ENCODE peak calls at places on chromosomes 4 and X, in nine cellular contexts. O is nephron progenitor cell, K is breast epithelium, Q is pancreas, L is choroid plexus epithelial cell, Z is suprapubic skin, S is MM.1S, X is neural crest cell, A is HepG2. N is an unnamed sample.

GRCh38 chrX:118928126-118928525 is 46.3 kb upstream of the LONRF3 start:
- DNase-seq in O (no peak), K (no peak), Q (no peak), L (peak), Z (no peak), S (no peak), X (no peak), A (no peak), N (no peak)

GRCh38 chr4:48008021-48008596 is 8.4 kb downstream of the CNGA1 start:
- DNase-seq in O (no peak), K (no peak), Q (no peak), L (peak), Z (no peak), S (no peak), X (no peak), A (no peak), N (no peak)

GRCh38 chr4:80309301-80310004 is 26.1 kb upstream of the CFAP299 start:
- DNase-seq in O (no peak), K (no peak), Q (no peak), L (peak), Z (no peak), S (no peak), X (no peak), A (no peak), N (no peak)

GRCh38 chr4:14856076-14856926 is 146.0 kb upstream of the CPEB2 start:
- DNase-seq in O (no peak), K (no peak), Q (peak), L (peak), Z (no peak), S (no peak), X (no peak), A (peak), N (peak)

GRCh38 chr4:1356181-1356998 is 9.4 kb downstream of the UVSSA start:
- DNase-seq in O (peak), K (no peak), Q (no peak), L (peak), Z (no peak), S (no peak), X (peak), A (peak), N (peak)

GRCh38 chrX:103367502-103367901 is 8.8 kb upstream of the BEX3 start:
- DNase-seq in O (no peak), K (no peak), Q (no peak), L (peak), Z (no peak), S (no peak), X (no peak), A (no peak), N (no peak)

GRCh38 chrX:21705215-21705614 is 47.1 kb upstream of the KLHL34 start:
- DNase-seq in O (no peak), K (no peak), Q (no peak), L (no peak), Z (no peak), S (no peak), X (no peak), A (peak), N (no peak)

GRCh38 chr4:24730256-24731001 is 64.9 kb upstream of the SOD3 start:
- DNase-seq in O (no peak), K (no peak), Q (no peak), L (peak), Z (peak), S (no peak), X (no peak), A (no peak), N (peak)

GRCh38 chrX:131764224-131764623 is 220.3 kb downstream of the OR13H1 start:
- DNase-seq in O (no peak), K (no peak), Q (no peak), L (no peak), Z (no peak), S (peak), X (no peak), A (no peak), N (no peak)

GRCh38 chr4:157128395-157128794 is 52.4 kb downstream of the GLRB start:
- DNase-seq in O (no peak), K (no peak), Q (no peak), L (peak), Z (no peak), S (peak), X (no peak), A (no peak), N (no peak)

GRCh38 chr4:184147858-184148799 is 69.5 kb downstream of the ENPP6 start:
- DNase-seq in O (no peak), K (no peak), Q (no peak), L (peak), Z (no peak), S (no peak), X (no peak), A (no peak), N (no peak)

GRCh38 chr4:129043523-129043922 is 49.8 kb downstream of the SCLT1 start:
- DNase-seq in O (no peak), K (no peak), Q (no peak), L (peak), Z (no peak), S (no peak), X (no peak), A (peak), N (no peak)

GRCh38 chrX:281166-281999 is at the start of gene PLCXD1:
- DNase-seq in O (peak), K (no peak), Q (peak), L (peak), Z (peak), S (peak), X (peak), A (peak), N (no peak)

GRCh38 chrX:78133561-78133960 is 5.9 kb downstream of the TAF9B start:
- DNase-seq in O (no peak), K (no peak), Q (no peak), L (no peak), Z (no peak), S (no peak), X (no peak), A (no peak), N (no peak)

GRCh38 chr4:79207281-79207680 is 118.6 kb downstream of the NAA11 start:
- DNase-seq in O (no peak), K (no peak), Q (no peak), L (no peak), Z (no peak), S (no peak), X (no peak), A (no peak), N (no peak)

GRCh38 chrX:10011991-10012390 is 44.8 kb downstream of the CLDN34 start:
- DNase-seq in O (no peak), K (no peak), Q (no peak), L (no peak), Z (no peak), S (no peak), X (no peak), A (no peak), N (no peak)

GRCh38 chr4:83358410-83358809 is 23.8 kb upstream of the HPSE start:
- DNase-seq in O (no peak), K (no peak), Q (no peak), L (peak), Z (no peak), S (no peak), X (no peak), A (peak), N (no peak)

GRCh38 chr4:174935607-174936006 is 17.4 kb downstream of the ADAM29 start:
- DNase-seq in O (no peak), K (no peak), Q (no peak), L (no peak), Z (no peak), S (no peak), X (no peak), A (no peak), N (no peak)

GRCh38 chr4:70359115-70359661 is 1.4 kb upstream of the SMR3A start:
- DNase-seq in O (no peak), K (no peak), Q (no peak), L (no peak), Z (no peak), S (no peak), X (no peak), A (no peak), N (no peak)

GRCh38 chr4:132180020-132180427 is 969.1 kb upstream of the PCDH10 start:
- DNase-seq in O (no peak), K (no peak), Q (no peak), L (peak), Z (no peak), S (no peak), X (no peak), A (no peak), N (no peak)

GRCh38 chrX:138856881-138857280 is 145.4 kb upstream of the FGF13 start:
- DNase-seq in O (no peak), K (no peak), Q (no peak), L (no peak), Z (no peak), S (no peak), X (no peak), A (no peak), N (no peak)

GRCh38 chr4:119897260-119897659 is 169.4 kb downstream of the MAD2L1 start:
- DNase-seq in O (no peak), K (no peak), Q (no peak), L (no peak), Z (no peak), S (no peak), X (no peak), A (no peak), N (no peak)

DNA sequence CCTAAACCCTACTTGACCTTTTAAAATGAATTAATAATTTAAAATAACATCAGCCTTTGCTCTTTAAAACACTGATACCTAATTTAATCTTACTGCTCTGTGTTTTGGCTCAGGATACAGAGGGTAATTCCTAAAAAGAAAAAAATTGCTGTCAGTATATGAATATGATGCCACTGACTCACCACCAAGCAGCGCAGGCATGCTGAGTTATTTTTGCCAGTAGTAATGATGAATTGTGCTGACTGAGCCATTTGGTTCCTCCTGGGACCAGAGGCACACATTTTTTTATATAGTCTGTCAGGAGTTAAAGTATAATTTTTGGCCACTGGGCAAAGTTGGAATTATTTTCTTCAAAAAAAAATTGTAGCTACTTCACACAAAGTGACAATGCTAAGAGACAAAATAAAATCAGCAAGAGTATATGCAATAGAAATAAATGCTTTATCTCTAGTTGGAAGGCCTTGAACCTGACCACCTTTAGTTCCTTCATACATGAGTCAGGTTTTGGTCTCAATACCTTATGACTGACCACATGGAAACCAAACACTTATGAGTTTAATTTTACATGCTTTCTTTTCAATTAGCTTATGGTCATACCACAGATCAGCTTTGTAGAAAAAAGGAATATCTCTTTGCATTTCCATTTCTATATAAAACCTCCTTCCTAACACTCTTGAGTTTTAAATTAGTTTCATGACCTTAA is 115.1 kb downstream of the PPP3CA start:
- DNase-seq in O (no peak), K (no peak), Q (no peak), L (peak), Z (no peak), S (peak), X (no peak), A (no peak), N (no peak)
- TF ChIP-seq CTCF in O (no peak), K (no peak), Q (no peak), L (peak), Z (no peak), S (no peak), X (no peak), A (no peak), N (no peak)

DNA sequence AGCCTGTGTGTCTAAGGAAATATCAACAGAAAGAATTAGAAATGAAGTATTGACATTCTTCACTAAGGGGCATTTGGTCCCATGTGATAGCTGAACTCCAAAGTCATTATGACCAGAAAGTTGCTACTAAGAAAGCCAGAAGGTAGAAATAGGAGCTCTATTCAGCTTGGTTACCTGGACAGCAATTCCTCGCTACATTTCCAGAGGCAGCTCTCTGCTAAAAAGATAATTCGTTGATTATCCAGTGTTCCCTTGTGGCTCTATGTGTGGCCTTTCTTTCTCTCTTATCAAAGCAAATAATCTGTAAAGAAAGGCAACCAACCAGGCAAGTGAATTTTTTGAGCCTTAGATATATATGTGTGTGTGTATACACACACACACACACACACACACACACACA is 341.3 kb downstream of the ADGRL3 start:
- DNase-seq in O (no peak), K (no peak), Q (no peak), L (no peak), Z (no peak), S (no peak), X (no peak), A (peak), N (no peak)
- TF ChIP-seq CTCF in O (no peak), K (no peak), Q (no peak), L (no peak), Z (no peak), S (no peak), X (peak), A (peak), N (no peak)

DNA sequence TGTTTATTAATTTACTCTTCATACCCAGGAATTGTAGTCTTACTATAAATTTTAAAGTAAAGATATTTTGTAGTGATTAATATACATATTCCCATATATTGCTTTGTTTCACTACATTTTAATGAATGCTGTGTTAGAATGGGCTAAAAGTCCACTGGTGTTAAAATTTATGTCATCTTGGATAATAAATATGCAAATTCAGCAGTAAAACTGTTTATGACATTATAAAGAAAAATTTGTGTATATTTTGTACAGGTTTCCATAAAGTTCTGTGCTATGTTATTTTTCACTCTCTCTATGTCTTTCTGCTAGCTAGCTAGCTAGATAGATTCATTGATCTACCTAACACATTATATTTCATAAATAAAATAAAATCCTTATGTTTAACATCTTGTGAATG is 1071.2 kb downstream of the FAT4 start:
- DNase-seq in O (no peak), K (no peak), Q (no peak), L (no peak), Z (no peak), S (no peak), X (no peak), A (no peak), N (no peak)
- TF ChIP-seq CTCF in O (no peak), K (no peak), Q (no peak), L (no peak), Z (no peak), S (no peak), X (no peak), A (no peak), N (no peak)

DNA sequence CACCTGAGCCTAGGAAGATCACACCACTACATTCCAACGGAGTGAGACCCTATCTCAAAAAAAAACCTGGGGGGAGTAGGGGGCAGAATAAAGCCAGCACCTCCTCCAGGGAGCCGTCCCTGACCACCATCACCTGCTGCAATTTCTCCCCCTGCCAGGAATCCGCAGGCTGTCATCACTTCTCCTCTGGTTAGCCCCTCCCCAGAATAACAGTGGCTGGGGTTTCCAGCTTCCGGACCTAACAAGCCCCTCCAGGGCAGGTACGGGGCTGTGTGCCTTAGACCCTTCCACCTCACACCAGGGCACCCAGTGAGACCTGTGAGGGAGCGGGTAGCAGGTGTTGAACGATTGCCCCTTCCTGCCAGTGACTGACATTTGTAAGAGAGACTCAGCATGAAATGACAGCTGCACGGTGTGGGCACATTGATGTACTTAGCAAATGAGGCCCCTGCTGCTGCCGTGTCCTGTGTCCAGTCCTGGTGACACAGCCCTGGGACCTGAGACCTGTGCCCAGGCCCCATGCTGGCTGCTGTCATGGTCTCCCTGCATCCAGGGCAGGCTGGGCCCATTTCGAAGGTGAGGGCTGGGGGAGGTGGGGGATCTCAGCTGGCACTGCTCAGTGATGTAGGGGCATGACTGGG is 6.7 kb upstream of the WFS1 start:
- DNase-seq in O (no peak), K (no peak), Q (no peak), L (no peak), Z (no peak), S (no peak), X (no peak), A (no peak), N (peak)
- TF ChIP-seq CTCF in O (no peak), K (no peak), Q (no peak), L (no peak), Z (no peak), S (no peak), X (no peak), A (no peak), N (no peak)

GRCh38 chr4:71732706-71733105 is 51.2 kb downstream of the GC start:
- DNase-seq in O (no peak), K (no peak), Q (no peak), L (peak), Z (no peak), S (peak), X (no peak), A (peak), N (no peak)
- TF ChIP-seq CTCF in O (peak), K (no peak), Q (no peak), L (peak), Z (no peak), S (peak), X (peak), A (peak), N (no peak)

GRCh38 chrX:135000516-135000915 is 9.7 kb downstream of the SMIM10 start:
- DNase-seq in O (no peak), K (no peak), Q (no peak), L (peak), Z (no peak), S (no peak), X (no peak), A (no peak), N (no peak)

GRCh38 chrX:135003876-135004623 is 13.3 kb downstream of the SMIM10 start:
- DNase-seq in O (peak), K (peak), Q (peak), L (peak), Z (peak), S (peak), X (peak), A (peak), N (peak)

GRCh38 chrX:134998246-134998645 is 7.5 kb downstream of the SMIM10 start:
- DNase-seq in O (no peak), K (no peak), Q (no peak), L (no peak), Z (no peak), S (no peak), X (no peak), A (no peak), N (no peak)

DNA sequence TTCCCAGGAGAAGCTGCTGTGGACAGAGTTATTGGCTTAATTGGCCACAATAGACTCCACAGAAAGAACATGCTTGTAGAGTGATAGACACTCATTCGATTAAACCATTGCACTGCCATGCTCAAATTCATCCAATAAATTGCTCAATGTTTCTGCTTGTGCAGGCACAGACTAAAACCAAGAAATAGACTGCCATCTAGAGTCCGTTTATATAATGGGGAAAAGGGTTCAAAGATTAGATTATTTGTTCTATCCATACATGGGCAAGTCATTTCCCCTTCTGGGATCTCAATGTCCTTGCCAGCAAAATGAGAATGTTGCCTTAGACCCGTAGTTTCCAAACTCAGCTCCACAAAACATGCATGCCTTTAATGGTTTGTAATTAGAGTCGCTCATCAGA is 8.7 kb downstream of the SMIM10 start:
- DNase-seq in O (no peak), K (no peak), Q (no peak), L (peak), Z (no peak), S (peak), X (no peak), A (peak), N (no peak)
- TF ChIP-seq CTCF in O (peak), K (no peak), Q (peak), L (peak), Z (peak), S (peak), X (peak), A (peak), N (peak)